ENCODE peak calls at places on chromosomes 1 and 21, in ten cellular contexts. F is HCT116, M is SK-N-SH, X is sigmoid colon, I is GM23338, Z is upper lobe of left lung, Q is prostate gland, Y is transverse colon, N is GM12892, J is GM12891. H is an unnamed sample.
A peak's percentile ranks its signal among the peaks of the same experiment; 100 is the strongest.

GRCh38 chr1:148160421-148161251 is 8.6 kb upstream of the NBPF11 start:
- DNase-seq in F (no peak), M (peak; percentile 14), X (no peak), I (peak; percentile 3), Z (no peak), Q (no peak), Y (no peak), N (no peak), J (no peak), H (no peak)

GRCh38 chr1:44609412-44609767 is 64.9 kb downstream of the TMEM53 start:
- DNase-seq in F (peak; percentile 10), M (peak; percentile 76), X (peak; percentile 84), I (peak; percentile 91), Z (no peak), Q (peak; percentile 24), Y (peak; percentile 44), N (no peak), J (no peak), H (peak; percentile 69)

GRCh38 chr1:116457944-116458343 is 84.9 kb downstream of the ATP1A1 start:
- DNase-seq in F (no peak), M (no peak), X (no peak), I (no peak), Z (no peak), Q (no peak), Y (no peak), N (no peak), J (no peak), H (no peak)

GRCh38 chr1:51313961-51314777 is 16.2 kb downstream of the TTC39A start:
- DNase-seq in F (no peak), M (no peak), X (no peak), I (no peak), Z (peak; percentile 68), Q (peak; percentile 78), Y (peak; percentile 35), N (no peak), J (no peak), H (no peak)

GRCh38 chr1:30402031-30402430 is 321.4 kb downstream of the MATN1 start:
- DNase-seq in F (no peak), M (no peak), X (peak; percentile 28), I (no peak), Z (no peak), Q (no peak), Y (no peak), N (no peak), J (no peak), H (no peak)

GRCh38 chr1:153192697-153193096 is 10.5 kb upstream of the LELP1 start:
- DNase-seq in F (peak; percentile 28), M (no peak), X (no peak), I (peak; percentile 88), Z (no peak), Q (no peak), Y (no peak), N (no peak), J (no peak), H (peak; percentile 29)

GRCh38 chr21:42120904-42121535 is 49.9 kb downstream of the UMODL1 start:
- DNase-seq in F (no peak), M (no peak), X (no peak), I (no peak), Z (no peak), Q (no peak), Y (no peak), N (no peak), J (no peak), H (no peak)

GRCh38 chr1:165039996-165040395 is 316.5 kb downstream of the LMX1A start:
- DNase-seq in F (no peak), M (no peak), X (no peak), I (no peak), Z (no peak), Q (no peak), Y (no peak), N (no peak), J (no peak), H (no peak)

GRCh38 chr1:71967670-71968069 is 314.7 kb downstream of the NEGR1 start:
- DNase-seq in F (no peak), M (no peak), X (no peak), I (no peak), Z (no peak), Q (no peak), Y (no peak), N (no peak), J (no peak), H (no peak)

GRCh38 chr1:13728104-13728503 is 28.1 kb downstream of the PRDM2 start:
- DNase-seq in F (no peak), M (no peak), X (no peak), I (no peak), Z (no peak), Q (no peak), Y (no peak), N (no peak), J (no peak), H (no peak)

GRCh38 chr1:152052606-152053005 is 15.8 kb upstream of the S100A11 start:
- DNase-seq in F (peak; percentile 64), M (peak; percentile 72), X (peak; percentile 91), I (peak; percentile 95), Z (peak; percentile 92), Q (peak; percentile 84), Y (peak; percentile 88), N (peak; percentile 29), J (no peak), H (peak; percentile 92)

GRCh38 chr1:22875851-22876250 is 96.8 kb downstream of the LACTBL1 start:
- DNase-seq in F (no peak), M (no peak), X (no peak), I (no peak), Z (no peak), Q (no peak), Y (no peak), N (no peak), J (no peak), H (no peak)

GRCh38 chr1:240312872-240313271 is 221.2 kb downstream of the FMN2 start:
- DNase-seq in F (no peak), M (no peak), X (no peak), I (no peak), Z (no peak), Q (no peak), Y (no peak), N (no peak), J (no peak), H (no peak)

GRCh38 chr21:40704141-40704540 is 142.8 kb downstream of the DSCAM start:
- DNase-seq in F (no peak), M (no peak), X (no peak), I (no peak), Z (no peak), Q (no peak), Y (no peak), N (no peak), J (no peak), H (no peak)

GRCh38 chr21:42097274-42097673 is 26.2 kb downstream of the UMODL1 start:
- DNase-seq in F (no peak), M (no peak), X (no peak), I (no peak), Z (no peak), Q (no peak), Y (no peak), N (no peak), J (no peak), H (no peak)

GRCh38 chr1:225318706-225319575 is 108.9 kb downstream of the LBR start:
- DNase-seq in F (peak; percentile 36), M (peak; percentile 42), X (no peak), I (peak; percentile 83), Z (peak; percentile 27), Q (peak; percentile 24), Y (peak; percentile 13), N (peak; percentile 1), J (peak; percentile 13), H (peak; percentile 31)

GRCh38 chr1:97200627-97201026 is 479.0 kb downstream of the PTBP2 start:
- DNase-seq in F (no peak), M (peak; percentile 4), X (no peak), I (no peak), Z (no peak), Q (no peak), Y (no peak), N (no peak), J (no peak), H (no peak)

GRCh38 chr1:97192872-97193572 is 471.4 kb downstream of the PTBP2 start:
- DNase-seq in F (peak; percentile 42), M (no peak), X (no peak), I (no peak), Z (no peak), Q (peak; percentile 34), Y (no peak), N (no peak), J (no peak), H (peak; percentile 55)

GRCh38 chr1:97202481-97202880 is 480.9 kb downstream of the PTBP2 start:
- DNase-seq in F (no peak), M (no peak), X (no peak), I (no peak), Z (no peak), Q (no peak), Y (no peak), N (no peak), J (no peak), H (no peak)

GRCh38 chr1:97196825-97197516 is 475.4 kb downstream of the PTBP2 start:
- DNase-seq in F (no peak), M (no peak), X (no peak), I (no peak), Z (no peak), Q (no peak), Y (no peak), N (no peak), J (no peak), H (no peak)
- TF ChIP-seq POLR2AphosphoS5 in F (no peak), M (no peak), X (no peak), I (no peak), Z (no peak), Q (no peak), Y (no peak), N (no peak), J (no peak), H (no peak)

GRCh38 chr1:61253059-61253735 is 170.8 kb downstream of the NFIA start:
- DNase-seq in F (no peak), M (no peak), X (peak; percentile 96), I (no peak), Z (peak; percentile 90), Q (peak; percentile 24), Y (peak; percentile 86), N (no peak), J (no peak), H (peak; percentile 76)
- TF ChIP-seq POLR2AphosphoS5 in F (no peak), M (no peak), X (peak; percentile 73), I (no peak), Z (no peak), Q (peak; percentile 15), Y (no peak), N (no peak), J (no peak), H (peak; percentile 10)

DNA sequence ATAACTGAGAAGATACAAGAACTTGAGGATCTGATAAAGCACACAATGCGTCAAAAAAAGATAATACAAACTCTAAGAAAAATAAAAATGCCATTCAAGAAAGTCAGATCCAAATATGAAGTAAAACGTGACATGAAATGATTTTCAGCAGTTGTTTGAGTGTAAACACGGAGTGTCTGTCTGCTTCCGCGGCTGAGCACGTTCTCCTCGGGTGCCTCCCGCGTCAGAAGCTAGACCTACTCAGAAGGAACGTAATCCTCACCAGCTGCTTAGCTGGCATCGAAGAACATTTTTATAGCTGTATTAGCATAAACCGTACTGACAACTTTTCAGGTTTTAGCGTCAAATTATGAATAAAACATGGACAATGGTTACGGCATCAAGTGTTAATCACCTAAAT is 40.3 kb downstream of the RCAN1 start:
- DNase-seq in F (no peak), M (no peak), X (no peak), I (no peak), Z (no peak), Q (no peak), Y (no peak), N (no peak), J (no peak), H (no peak)
- TF ChIP-seq POLR2AphosphoS5 in F (no peak), M (no peak), X (no peak), I (no peak), Z (no peak), Q (no peak), Y (no peak), N (no peak), J (no peak), H (no peak)

GRCh38 chr1:10882069-10882468 is 85.6 kb upstream of the CASZ1 start:
- DNase-seq in F (no peak), M (no peak), X (no peak), I (no peak), Z (no peak), Q (no peak), Y (no peak), N (no peak), J (no peak), H (no peak)
- TF ChIP-seq POLR2AphosphoS5 in F (no peak), M (no peak), X (no peak), I (no peak), Z (no peak), Q (no peak), Y (no peak), N (no peak), J (no peak), H (no peak)